ENCODE peak calls at places on chromosome 17, in four cellular contexts. W, E, H and J are unnamed samples.

GRCh38 chr17:75855310-75856061 is at the start of gene WBP2:
- DNase-seq in W (peak), E (peak), H (peak), J (peak)

GRCh38 chr17:67891481-67892119 is 66.3 kb downstream of the BPTF start:
- DNase-seq in W (no peak), E (no peak), H (peak), J (peak)

GRCh38 chr17:29148257-29148789 is 31.9 kb downstream of the MYO18A start:
- DNase-seq in W (no peak), E (no peak), H (no peak), J (no peak)

GRCh38 chr17:49390548-49391324 is 23.9 kb downstream of the PHB1 start:
- DNase-seq in W (no peak), E (no peak), H (no peak), J (no peak)

GRCh38 chr17:37791434-37791833 is 46.6 kb upstream of the HNF1B start:
- DNase-seq in W (peak), E (no peak), H (peak), J (peak)

GRCh38 chr17:78394209-78394608 is 15.8 kb downstream of the PGS1 start:
- DNase-seq in W (no peak), E (no peak), H (no peak), J (no peak)

GRCh38 chr17:34781071-34781470 is 180.2 kb downstream of the CCT6B start:
- DNase-seq in W (no peak), E (no peak), H (no peak), J (no peak)

GRCh38 chr17:75060434-75061054 is 13.5 kb downstream of the KCTD2 start:
- DNase-seq in W (no peak), E (no peak), H (no peak), J (no peak)

GRCh38 chr17:43316522-43317142 is 82.2 kb upstream of the ARL4D start:
- DNase-seq in W (peak), E (no peak), H (peak), J (no peak)

GRCh38 chr17:68182016-68182315 is 65.9 kb upstream of the AMZ2 start:
- DNase-seq in W (no peak), E (no peak), H (no peak), J (no peak)

GRCh38 chr17:62708587-62708986 is 81.1 kb downstream of the MRC2 start:
- DNase-seq in W (peak), E (no peak), H (no peak), J (no peak)

GRCh38 chr17:79255471-79255870 is 180.8 kb downstream of the ENGASE start:
- DNase-seq in W (no peak), E (no peak), H (no peak), J (no peak)

GRCh38 chr17:79451167-79451566 is 159.7 kb downstream of the RBFOX3 start:
- DNase-seq in W (no peak), E (no peak), H (no peak), J (no peak)

GRCh38 chr17:75689441-75689873 is 22.3 kb downstream of the SAP30BP start:
- DNase-seq in W (no peak), E (no peak), H (peak), J (no peak)

GRCh38 chr17:48012151-48012520 is 25.5 kb downstream of the COPZ2 start:
- DNase-seq in W (peak), E (peak), H (peak), J (no peak)

GRCh38 chr17:62017496-62017895 is 47.6 kb downstream of the MED13 start:
- DNase-seq in W (no peak), E (no peak), H (no peak), J (peak)

GRCh38 chr17:78226055-78226751 is 5.2 kb upstream of the TMEM235 start:
- DNase-seq in W (no peak), E (no peak), H (no peak), J (no peak)

GRCh38 chr17:72063756-72064461 is 56.9 kb upstream of the SOX9 start:
- DNase-seq in W (no peak), E (no peak), H (no peak), J (no peak)

GRCh38 chr17:55347341-55347740 is 74.3 kb downstream of the MMD start:
- DNase-seq in W (no peak), E (no peak), H (no peak), J (no peak)

GRCh38 chr17:61286449-61286848 is 113.2 kb upstream of the TBX2 start:
- DNase-seq in W (no peak), E (no peak), H (no peak), J (no peak)

GRCh38 chr17:69597898-69598692 is 183.6 kb downstream of the MAP2K6 start:
- DNase-seq in W (no peak), E (no peak), H (peak), J (peak)

DNA sequence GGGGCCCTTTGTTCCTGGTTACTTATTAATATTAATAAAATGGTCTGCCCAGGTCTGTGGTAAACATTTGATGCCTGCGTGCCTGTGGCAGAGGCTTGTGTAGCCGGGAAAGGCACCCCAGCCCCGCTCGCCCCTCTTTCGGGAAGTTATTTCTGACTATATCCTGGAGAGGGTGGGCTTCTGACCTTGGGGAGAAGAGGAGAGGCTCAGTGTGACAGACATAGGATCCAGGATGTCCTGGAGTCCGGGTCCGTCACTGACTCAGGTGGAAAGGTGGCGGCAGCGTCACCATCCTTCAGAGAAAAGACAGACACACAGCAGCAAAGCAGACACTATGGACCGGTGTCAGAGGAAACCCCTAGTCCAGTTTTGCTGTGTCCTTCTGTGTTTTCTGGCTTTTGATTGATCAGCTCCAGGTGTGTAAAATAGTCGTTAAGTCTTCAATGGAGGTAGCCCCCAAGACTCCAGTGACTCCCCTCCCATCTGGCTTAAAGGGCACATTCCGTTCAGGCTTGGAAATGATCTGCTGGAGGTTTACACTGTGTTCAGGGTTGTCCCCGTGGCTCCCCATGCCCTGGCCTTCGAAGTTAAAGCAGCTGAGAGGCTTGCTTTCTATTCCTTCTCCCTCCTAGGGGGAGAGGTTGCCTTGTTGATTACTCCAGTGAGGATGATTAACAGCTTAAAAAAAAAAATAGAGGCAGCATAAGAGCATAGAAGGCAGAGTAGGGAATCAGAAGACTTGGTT is 81.6 kb downstream of the CCDC182 start:
- DNase-seq in W (no peak), E (no peak), H (no peak), J (no peak)
- H3K4ac ChIP-seq in W (no peak), E (no peak), H (peak), J (peak)

DNA sequence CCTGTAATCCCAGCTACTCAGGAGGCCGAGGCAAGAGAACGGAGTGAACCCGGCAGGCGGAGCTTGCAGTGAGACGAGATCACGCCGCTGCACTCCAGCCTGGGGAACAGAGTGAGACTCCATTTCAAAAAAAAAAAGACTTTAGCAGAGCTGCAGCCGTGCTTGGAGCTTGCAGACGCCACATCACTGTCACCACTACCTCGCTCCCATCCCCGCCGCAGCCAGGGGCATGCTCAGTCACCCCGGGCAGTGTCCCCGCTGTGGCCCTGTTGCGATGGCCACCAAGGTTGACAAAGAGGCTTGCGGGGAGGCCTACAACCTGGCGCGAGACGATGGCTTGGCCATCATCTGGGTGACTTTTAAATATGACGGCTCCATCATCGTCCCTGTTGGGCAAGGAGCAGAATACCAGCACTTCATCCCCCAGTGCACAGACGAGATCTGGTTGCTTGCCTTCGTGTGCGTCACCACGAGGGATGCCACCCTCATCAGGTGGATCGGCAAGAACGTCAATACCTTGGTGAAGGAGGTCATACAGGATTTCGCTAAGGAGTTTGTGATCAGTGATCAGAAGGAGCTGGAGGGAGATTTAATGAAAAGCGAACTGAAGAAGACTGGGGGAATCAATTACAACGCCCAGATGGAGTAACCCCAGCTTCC is 118.1 kb downstream of the TNFRSF13B start:
- DNase-seq in W (no peak), E (no peak), H (peak), J (no peak)
- H3K4ac ChIP-seq in W (no peak), E (no peak), H (no peak), J (no peak)

GRCh38 chr17:82863941-82864720 is 24.3 kb upstream of the ZNF750 start:
- DNase-seq in W (no peak), E (no peak), H (peak), J (peak)
- H3K4ac ChIP-seq in W (no peak), E (no peak), H (no peak), J (peak)

DNA sequence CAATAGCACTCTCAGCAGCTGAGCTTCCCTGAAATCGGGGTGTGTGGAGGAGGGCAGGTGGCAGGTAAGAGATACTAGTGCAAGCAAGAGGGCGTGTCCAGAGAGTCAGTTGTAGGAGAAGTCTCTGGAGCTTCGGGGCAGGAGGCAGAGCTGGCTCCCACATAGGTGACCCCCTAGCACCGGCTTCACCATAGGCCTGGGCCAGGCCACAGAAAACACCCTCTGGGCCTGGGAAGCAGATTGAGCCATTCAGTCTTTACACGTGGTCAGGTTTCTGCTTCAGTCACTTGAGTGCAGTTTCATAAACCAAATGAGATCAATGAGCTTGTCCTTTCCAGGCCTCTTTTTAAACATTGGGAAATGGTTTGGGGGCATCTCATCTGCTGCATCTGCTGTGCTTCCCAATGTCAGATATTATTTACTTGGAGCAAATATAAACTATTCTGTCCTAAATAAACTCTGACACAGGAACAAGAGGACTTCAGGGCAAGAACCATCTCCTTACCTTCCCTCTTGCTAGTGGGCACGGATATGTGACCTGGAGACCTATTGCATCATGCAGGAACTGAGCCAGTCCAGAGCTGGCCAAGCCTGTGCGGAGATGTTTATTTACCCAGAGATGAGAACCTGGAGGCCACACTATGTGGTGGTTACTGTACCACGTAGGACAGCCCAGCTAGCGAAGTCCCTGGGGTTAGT is 16.1 kb downstream of the CCR7 start:
- DNase-seq in W (peak), E (no peak), H (no peak), J (peak)
- H3K4ac ChIP-seq in W (no peak), E (no peak), H (peak), J (peak)

DNA sequence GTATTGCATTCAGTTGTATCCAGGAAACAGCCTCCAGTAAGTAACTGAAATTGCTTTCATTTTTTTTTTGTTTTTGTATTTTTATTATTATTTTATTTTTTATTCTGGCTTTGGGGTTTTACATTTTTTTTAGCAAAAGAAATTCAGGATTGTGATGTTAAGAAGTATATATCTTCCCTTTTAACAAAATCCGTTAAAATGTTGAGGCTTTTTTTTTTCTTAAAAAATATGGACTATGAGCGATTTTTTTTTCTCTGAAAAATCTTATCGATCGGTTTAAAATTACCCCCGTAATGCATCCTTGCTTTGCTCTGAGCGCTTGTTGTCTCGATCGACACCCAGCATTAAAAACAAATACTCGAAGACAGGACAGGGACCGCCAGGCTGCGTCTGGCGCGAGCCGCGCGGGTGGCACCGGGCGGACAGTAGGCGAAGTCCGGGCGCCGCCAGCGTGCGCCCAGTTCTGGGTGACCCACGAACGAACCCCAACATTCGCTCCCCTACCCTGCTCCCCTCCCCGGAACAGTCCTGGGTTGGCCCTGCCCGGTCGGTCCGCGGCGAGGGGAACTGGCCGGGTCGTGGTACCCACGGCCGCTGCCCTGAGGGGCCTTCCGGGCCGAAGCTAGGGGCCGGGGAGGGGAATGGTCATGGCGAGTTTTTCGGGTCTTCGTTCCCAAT is 482 bp downstream of the BAHCC1 start:
- DNase-seq in W (no peak), E (no peak), H (no peak), J (no peak)
- H3K4ac ChIP-seq in W (no peak), E (no peak), H (peak), J (peak)

DNA sequence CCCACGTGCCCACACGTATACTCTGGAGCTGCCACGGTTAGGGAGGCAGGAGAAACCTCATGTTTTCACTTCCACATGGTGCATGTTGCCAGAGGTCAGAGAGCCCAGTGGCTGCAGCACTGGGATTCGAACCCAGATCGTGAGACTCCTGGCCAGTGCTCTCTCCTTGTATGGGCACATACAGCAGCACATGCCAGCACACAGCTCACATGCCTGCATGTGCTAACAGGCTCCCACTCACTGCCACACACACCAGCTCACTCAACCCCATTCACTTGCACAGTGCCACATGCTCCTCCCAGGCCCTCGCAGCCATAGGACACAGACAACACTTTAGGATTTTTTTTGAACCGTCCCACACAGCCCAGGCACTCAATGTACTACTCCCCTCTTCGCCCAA is 49.5 kb upstream of the MRPS23 start:
- DNase-seq in W (no peak), E (no peak), H (no peak), J (no peak)
- H3K4ac ChIP-seq in W (no peak), E (peak), H (no peak), J (peak)

GRCh38 chr17:19460695-19461094 is 49.7 kb downstream of the RNF112 start:
- DNase-seq in W (peak), E (peak), H (no peak), J (no peak)
- H3K4ac ChIP-seq in W (no peak), E (peak), H (no peak), J (no peak)

DNA sequence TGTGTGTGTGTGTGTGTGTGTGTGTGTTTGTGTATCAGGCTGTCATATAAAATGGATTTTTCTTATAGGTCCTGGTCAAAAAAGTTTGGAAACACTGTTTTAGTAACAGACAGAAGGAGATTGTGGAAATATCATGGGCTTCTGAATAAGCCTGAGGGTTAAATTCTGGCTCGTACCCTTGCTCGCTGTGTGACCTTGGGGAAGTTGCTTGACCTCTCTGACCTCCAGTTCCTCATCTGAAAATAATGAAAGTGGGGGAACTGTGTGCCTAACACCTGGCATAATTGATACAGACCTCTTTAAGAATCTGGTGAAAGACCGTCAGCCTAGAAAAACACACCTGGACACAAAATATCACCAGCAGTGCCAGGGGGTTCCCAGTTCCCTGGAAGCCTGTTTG is 25.6 kb upstream of the PIK3R6 start:
- DNase-seq in W (no peak), E (no peak), H (no peak), J (no peak)
- H3K4ac ChIP-seq in W (no peak), E (no peak), H (no peak), J (no peak)